ENCODE peak calls at places on chromosomes 4 and X, in four cellular contexts. F is glutamatergic neuron, W is ovary, T is upper lobe of right lung. E is an unnamed sample.

GRCh38 chrX:74492720-74493201 is 71.5 kb downstream of the SLC16A2 start:
- DNase-seq in F (peak; percentile 53), W (no peak), T (no peak), E (peak; percentile 9)

GRCh38 chr4:11397146-11397545 is 31.5 kb downstream of the HS3ST1 start:
- DNase-seq in F (no peak), W (no peak), T (no peak), E (no peak)

GRCh38 chr4:184019084-184019483 is 114.0 kb downstream of the STOX2 start:
- DNase-seq in F (no peak), W (no peak), T (no peak), E (no peak)

GRCh38 chrX:134694333-134694925 is 36.2 kb upstream of the PLAC1 start:
- DNase-seq in F (no peak), W (no peak), T (no peak), E (no peak)

GRCh38 chr4:79626102-79626501 is 218.1 kb upstream of the GK2 start:
- DNase-seq in F (no peak), W (no peak), T (no peak), E (no peak)

GRCh38 chrX:95076449-95076848 is 1402.4 kb downstream of the FAM133A start:
- DNase-seq in F (no peak), W (no peak), T (no peak), E (peak; percentile 17)

GRCh38 chrX:136021160-136021559 is 35.9 kb downstream of the SLC9A6 start:
- DNase-seq in F (no peak), W (no peak), T (no peak), E (no peak)

GRCh38 chrX:109856974-109857373 is 123.9 kb upstream of the ACSL4 start:
- DNase-seq in F (no peak), W (no peak), T (no peak), E (no peak)

GRCh38 chr4:149112109-149112508 is 669.9 kb upstream of the NR3C2 start:
- DNase-seq in F (no peak), W (no peak), T (no peak), E (no peak)

GRCh38 chr4:6942238-6942800 is 32.7 kb downstream of the TBC1D14 start:
- DNase-seq in F (no peak), W (peak; percentile 64), T (no peak), E (no peak)

GRCh38 chrX:68921937-68922456 is 93.2 kb downstream of the EFNB1 start:
- DNase-seq in F (no peak), W (no peak), T (no peak), E (no peak)

GRCh38 chr4:71275570-71275969 is 63.2 kb upstream of the SLC4A4 start:
- DNase-seq in F (no peak), W (no peak), T (no peak), E (no peak)

GRCh38 chr4:128521634-128522253 is 234.1 kb upstream of the PGRMC2 start:
- DNase-seq in F (no peak), W (no peak), T (no peak), E (no peak)

GRCh38 chr4:138666366-138666765 is 349.2 kb upstream of the NOCT start:
- DNase-seq in F (no peak), W (no peak), T (no peak), E (no peak)

GRCh38 chr4:95516528-95517011 is 32.2 kb downstream of the UNC5C start:
- DNase-seq in F (peak; percentile 18), W (no peak), T (no peak), E (no peak)

GRCh38 chrX:134443020-134443419 is 16.9 kb upstream of the HPRT1 start:
- DNase-seq in F (no peak), W (no peak), T (no peak), E (no peak)

GRCh38 chrX:68675466-68675865 is 28.0 kb downstream of the STARD8 start:
- DNase-seq in F (no peak), W (no peak), T (no peak), E (no peak)

GRCh38 chrX:65671966-65672365 is 4.5 kb downstream of the MSN start:
- DNase-seq in F (no peak), W (no peak), T (no peak), E (no peak)

GRCh38 chrX:149830192-149830873 is 48.6 kb downstream of the MAGEA9 start:
- DNase-seq in F (peak; percentile 32), W (no peak), T (no peak), E (peak; percentile 25)

GRCh38 chr4:16626945-16627344 is 271.5 kb downstream of the LDB2 start:
- DNase-seq in F (no peak), W (peak; percentile 71), T (no peak), E (no peak)

GRCh38 chr4:137896221-137896737 is 345.9 kb downstream of the SLC7A11 start:
- DNase-seq in F (no peak), W (no peak), T (no peak), E (no peak)

GRCh38 chrX:154483325-154483724 is 3.1 kb downstream of the UBL4A start:
- DNase-seq in F (no peak), W (no peak), T (no peak), E (no peak)

GRCh38 chr4:185809517-185810071 is 2.4 kb downstream of the SORBS2 start:
- DNase-seq in F (no peak), W (no peak), T (no peak), E (no peak)

GRCh38 chrX:19846995-19847790 is 40.2 kb downstream of the SH3KBP1 start:
- DNase-seq in F (no peak), W (peak; percentile 59), T (no peak), E (no peak)

GRCh38 chr4:67091668-67092067 is 453.6 kb downstream of the CENPC start:
- DNase-seq in F (no peak), W (no peak), T (no peak), E (no peak)

GRCh38 chrX:3221643-3222042 is 124.8 kb downstream of the MXRA5 start:
- DNase-seq in F (no peak), W (no peak), T (no peak), E (no peak)

DNA sequence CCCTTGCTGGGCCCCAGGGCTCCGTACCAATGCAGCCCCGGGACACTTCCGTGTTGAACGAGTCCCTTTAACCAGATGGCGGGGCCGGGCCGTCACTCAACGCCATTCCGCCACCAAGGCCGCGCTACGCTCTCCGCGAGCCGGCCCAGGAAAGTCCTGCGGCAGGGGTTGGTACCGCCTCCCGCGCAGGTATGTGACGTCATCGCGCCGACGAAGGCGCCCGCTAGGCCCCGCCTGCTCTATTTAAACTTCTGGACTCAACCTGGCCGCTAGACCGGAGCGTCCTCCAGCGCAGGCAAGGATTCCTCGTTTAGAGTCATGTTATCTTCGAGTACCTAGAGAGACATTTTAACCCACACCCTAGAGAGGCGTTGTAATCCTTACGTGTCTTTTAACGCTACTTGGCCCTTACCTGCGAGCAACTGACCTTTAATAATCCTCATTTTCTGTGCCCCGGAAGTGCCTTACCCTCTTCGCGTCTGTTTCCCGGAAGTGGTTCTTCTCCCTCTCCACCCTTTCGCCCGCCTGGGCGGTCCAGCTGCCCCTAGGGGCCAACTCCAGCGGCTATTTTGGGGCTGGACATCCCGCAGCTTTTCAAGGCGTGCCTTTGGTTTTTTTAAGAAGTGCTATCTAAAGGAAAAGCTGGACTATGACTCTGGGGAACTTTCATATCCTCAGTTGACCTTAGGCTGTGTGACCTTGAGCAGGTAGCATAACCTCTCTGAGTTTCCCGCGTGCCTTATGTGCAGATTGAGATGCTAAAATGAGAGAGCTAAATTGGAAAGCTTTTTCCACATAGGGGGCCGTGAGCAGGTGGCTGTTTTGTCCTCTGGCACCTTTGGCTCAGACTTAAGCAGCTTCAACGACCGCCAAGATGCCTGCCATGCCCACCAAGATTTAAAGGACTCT is at the start of gene PNPLA4:
- DNase-seq in F (peak; percentile 82), W (peak; percentile 82), T (peak; percentile 93), E (peak; percentile 49)
- TF ChIP-seq CTCF in F (peak; percentile 25), W (no peak), T (peak; percentile 34), E (peak; percentile 30)

GRCh38 chr4:1568855-1569460 is 115.2 kb downstream of the FAM53A start:
- DNase-seq in F (peak; percentile 38), W (no peak), T (peak; percentile 57), E (no peak)

GRCh38 chr4:1569461-1570151 is 114.5 kb downstream of the FAM53A start:
- DNase-seq in F (peak; percentile 34), W (no peak), T (peak; percentile 57), E (no peak)

GRCh38 chr4:1567519-1567807 is 116.7 kb downstream of the FAM53A start:
- DNase-seq in F (peak; percentile 8), W (no peak), T (no peak), E (no peak)

GRCh38 chr4:1566838-1567518 is 117.1 kb downstream of the FAM53A start:
- DNase-seq in F (peak; percentile 17), W (no peak), T (peak; percentile 56), E (no peak)

GRCh38 chr4:1567808-1568581 is 116.1 kb downstream of the FAM53A start:
- DNase-seq in F (peak; percentile 38), W (no peak), T (peak; percentile 65), E (no peak)
- TF ChIP-seq CTCF in F (no peak), W (no peak), T (no peak), E (no peak)

DNA sequence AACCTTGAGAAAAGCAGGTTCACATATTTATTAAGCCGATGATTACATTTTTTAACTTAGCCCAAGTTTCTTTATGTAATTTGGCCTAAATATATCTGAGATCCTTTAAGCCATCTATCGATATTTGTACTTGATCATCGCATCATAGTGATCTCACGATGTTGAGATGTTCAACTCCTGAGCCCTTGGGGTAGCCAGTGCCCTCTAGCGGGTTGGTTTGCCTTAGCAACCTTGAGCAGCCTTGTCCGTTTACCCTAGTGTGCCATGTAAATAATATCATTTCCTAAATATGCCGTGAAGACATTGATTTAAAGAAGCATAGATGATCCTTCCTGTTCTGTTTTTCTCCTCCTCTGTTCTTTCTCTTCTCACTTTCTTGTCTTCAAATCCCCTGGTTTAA is 432.2 kb downstream of the RPA4 start:
- DNase-seq in F (peak; percentile 24), W (no peak), T (no peak), E (no peak)
- TF ChIP-seq CTCF in F (no peak), W (no peak), T (no peak), E (no peak)

DNA sequence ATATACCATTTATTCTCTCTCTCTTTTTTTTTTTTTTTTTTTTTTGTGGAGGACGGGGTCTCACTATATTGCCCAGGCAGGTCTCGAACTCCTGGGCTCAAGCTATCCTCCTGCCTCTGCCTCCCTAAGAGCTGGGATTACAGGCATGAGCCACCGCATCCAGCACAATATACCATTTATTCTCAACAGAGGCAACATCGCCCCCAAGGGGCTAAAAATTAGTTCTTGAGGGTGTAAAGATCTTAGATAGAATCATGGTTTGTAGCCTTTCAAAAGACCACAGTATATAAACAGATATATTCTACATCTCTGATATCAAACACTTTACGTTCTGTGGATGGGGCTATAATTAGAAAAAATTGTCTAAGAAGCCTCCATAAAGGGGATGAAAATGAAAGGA is 39.8 kb upstream of the TCEAL2 start:
- DNase-seq in F (no peak), W (no peak), T (no peak), E (no peak)
- TF ChIP-seq CTCF in F (no peak), W (no peak), T (no peak), E (no peak)

GRCh38 chr4:170400346-170400745 is 310.6 kb upstream of the AADAT start:
- DNase-seq in F (no peak), W (no peak), T (no peak), E (no peak)
- TF ChIP-seq CTCF in F (no peak), W (no peak), T (no peak), E (no peak)

DNA sequence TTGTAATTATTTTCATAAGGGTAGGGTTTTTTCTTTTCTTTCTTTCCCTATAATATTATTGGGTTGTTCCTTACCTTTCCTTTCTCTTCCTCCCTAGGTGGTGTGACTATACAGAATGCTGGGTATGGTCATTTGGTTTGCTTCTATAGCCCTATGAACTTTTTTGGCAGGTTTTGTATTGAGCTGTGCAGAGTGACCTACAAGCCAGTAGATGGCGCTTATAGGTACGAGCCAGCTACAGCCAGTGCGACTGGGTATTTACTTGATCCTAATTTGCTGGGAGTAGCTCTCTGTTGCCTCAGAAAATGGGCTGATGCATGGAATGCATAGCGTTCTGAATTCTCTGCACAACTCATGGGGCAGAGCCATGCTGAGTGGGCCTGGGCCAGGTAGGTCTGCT is 423.3 kb downstream of the MAGEE1 start:
- DNase-seq in F (no peak), W (no peak), T (no peak), E (no peak)
- TF ChIP-seq CTCF in F (no peak), W (no peak), T (no peak), E (no peak)